ENCODE peak calls at places on chromosomes 2 and 18, in eight cellular contexts. One of them, this sample, is unnamed.

GRCh38 chr18:5853253-5853652 is 42.1 kb downstream of the TMEM200C start:
- DNase-seq in fibroblast of mammary gland: no peak
- DNase-seq in H7: no peak
- DNase-seq in H1: no peak
- DNase-seq in lung: no peak
- DNase-seq in heart left ventricle: no peak
- DNase-seq in NCI-H2171: no peak
- DNase-seq in ecto neural progenitor cell: no peak
- DNase-seq in this sample: no peak

GRCh38 chr2:236954641-236955040 is 131.0 kb upstream of the COPS8 start:
- DNase-seq in fibroblast of mammary gland: no peak
- DNase-seq in H7: no peak
- DNase-seq in H1: no peak
- DNase-seq in lung: no peak
- DNase-seq in heart left ventricle: no peak
- DNase-seq in NCI-H2171: no peak
- DNase-seq in ecto neural progenitor cell: no peak
- DNase-seq in this sample: no peak

GRCh38 chr2:45257820-45258219 is 248.6 kb upstream of the SIX2 start:
- DNase-seq in fibroblast of mammary gland: no peak
- DNase-seq in H7: peak; percentile 38
- DNase-seq in H1: no peak
- DNase-seq in lung: no peak
- DNase-seq in heart left ventricle: no peak
- DNase-seq in NCI-H2171: no peak
- DNase-seq in ecto neural progenitor cell: no peak
- DNase-seq in this sample: no peak

GRCh38 chr2:149765636-149766035 is 178.1 kb upstream of the MMADHC start:
- DNase-seq in fibroblast of mammary gland: no peak
- DNase-seq in H7: no peak
- DNase-seq in H1: no peak
- DNase-seq in lung: no peak
- DNase-seq in heart left ventricle: no peak
- DNase-seq in NCI-H2171: peak; percentile 28
- DNase-seq in ecto neural progenitor cell: no peak
- DNase-seq in this sample: no peak

GRCh38 chr18:12497296-12497695 is 89.6 kb downstream of the PRELID3A start:
- DNase-seq in fibroblast of mammary gland: no peak
- DNase-seq in H7: no peak
- DNase-seq in H1: no peak
- DNase-seq in lung: peak; percentile 42
- DNase-seq in heart left ventricle: no peak
- DNase-seq in NCI-H2171: no peak
- DNase-seq in ecto neural progenitor cell: no peak
- DNase-seq in this sample: no peak

GRCh38 chr2:24432121-24432520 is 58.9 kb upstream of the NCOA1 start:
- DNase-seq in fibroblast of mammary gland: no peak
- DNase-seq in H7: no peak
- DNase-seq in H1: no peak
- DNase-seq in lung: no peak
- DNase-seq in heart left ventricle: no peak
- DNase-seq in NCI-H2171: no peak
- DNase-seq in ecto neural progenitor cell: no peak
- DNase-seq in this sample: no peak

GRCh38 chr2:168343586-168343985 is 96.2 kb upstream of the STK39 start:
- DNase-seq in fibroblast of mammary gland: peak; percentile 56
- DNase-seq in H7: no peak
- DNase-seq in H1: no peak
- DNase-seq in lung: no peak
- DNase-seq in heart left ventricle: no peak
- DNase-seq in NCI-H2171: no peak
- DNase-seq in ecto neural progenitor cell: no peak
- DNase-seq in this sample: no peak

GRCh38 chr2:82781516-82781915 is 1677.6 kb downstream of the SUCLG1 start:
- DNase-seq in fibroblast of mammary gland: no peak
- DNase-seq in H7: no peak
- DNase-seq in H1: no peak
- DNase-seq in lung: no peak
- DNase-seq in heart left ventricle: no peak
- DNase-seq in NCI-H2171: no peak
- DNase-seq in ecto neural progenitor cell: no peak
- DNase-seq in this sample: no peak

GRCh38 chr2:144989580-144990270 is 469.8 kb upstream of the ZEB2 start:
- DNase-seq in fibroblast of mammary gland: no peak
- DNase-seq in H7: no peak
- DNase-seq in H1: no peak
- DNase-seq in lung: no peak
- DNase-seq in heart left ventricle: no peak
- DNase-seq in NCI-H2171: no peak
- DNase-seq in ecto neural progenitor cell: no peak
- DNase-seq in this sample: no peak

GRCh38 chr2:106792671-106793070 is 93.3 kb downstream of the ST6GAL2 start:
- DNase-seq in fibroblast of mammary gland: no peak
- DNase-seq in H7: no peak
- DNase-seq in H1: no peak
- DNase-seq in lung: no peak
- DNase-seq in heart left ventricle: no peak
- DNase-seq in NCI-H2171: no peak
- DNase-seq in ecto neural progenitor cell: no peak
- DNase-seq in this sample: no peak

GRCh38 chr18:60391571-60392226 is 19.1 kb upstream of the MC4R start:
- DNase-seq in fibroblast of mammary gland: no peak
- DNase-seq in H7: no peak
- DNase-seq in H1: no peak
- DNase-seq in lung: no peak
- DNase-seq in heart left ventricle: no peak
- DNase-seq in NCI-H2171: no peak
- DNase-seq in ecto neural progenitor cell: no peak
- DNase-seq in this sample: no peak

GRCh38 chr2:105092797-105093196 is 54.9 kb downstream of the MRPS9 start:
- DNase-seq in fibroblast of mammary gland: no peak
- DNase-seq in H7: no peak
- DNase-seq in H1: no peak
- DNase-seq in lung: no peak
- DNase-seq in heart left ventricle: no peak
- DNase-seq in NCI-H2171: no peak
- DNase-seq in ecto neural progenitor cell: no peak
- DNase-seq in this sample: no peak

GRCh38 chr2:74552914-74553811 is 579 bp downstream of the LOXL3 start:
- DNase-seq in fibroblast of mammary gland: peak; percentile 32
- DNase-seq in H7: peak; percentile 84
- DNase-seq in H1: no peak
- DNase-seq in lung: no peak
- DNase-seq in heart left ventricle: no peak
- DNase-seq in NCI-H2171: no peak
- DNase-seq in ecto neural progenitor cell: peak; percentile 76
- DNase-seq in this sample: no peak

GRCh38 chr2:172829229-172829628 is 93.6 kb downstream of the RAPGEF4 start:
- DNase-seq in fibroblast of mammary gland: peak; percentile 35
- DNase-seq in H7: no peak
- DNase-seq in H1: no peak
- DNase-seq in lung: no peak
- DNase-seq in heart left ventricle: no peak
- DNase-seq in NCI-H2171: no peak
- DNase-seq in ecto neural progenitor cell: no peak
- DNase-seq in this sample: no peak

GRCh38 chr2:149143734-149144133 is 105.2 kb downstream of the LYPD6B start:
- DNase-seq in fibroblast of mammary gland: no peak
- DNase-seq in H7: no peak
- DNase-seq in H1: no peak
- DNase-seq in lung: no peak
- DNase-seq in heart left ventricle: no peak
- DNase-seq in NCI-H2171: no peak
- DNase-seq in ecto neural progenitor cell: no peak
- DNase-seq in this sample: no peak

GRCh38 chr2:71783815-71784214 is 330.5 kb downstream of the DYSF start:
- DNase-seq in fibroblast of mammary gland: no peak
- DNase-seq in H7: peak; percentile 17
- DNase-seq in H1: no peak
- DNase-seq in lung: peak; percentile 11
- DNase-seq in heart left ventricle: no peak
- DNase-seq in NCI-H2171: no peak
- DNase-seq in ecto neural progenitor cell: peak; percentile 22
- DNase-seq in this sample: no peak